ENCODE peak calls at places on chromosomes 1 and 21, in ten cellular contexts. A is transverse colon, M is tibial nerve, R is suprapubic skin, U is A549, I is K562, G is esophagus muscularis mucosa, D is SK-N-SH, Q is H1, J is stomach. P is an unnamed sample.

GRCh38 chr1:14039894-14040430 is 340.0 kb downstream of the PRDM2 start:
- DNase-seq in A (no peak), M (no peak), R (no peak), U (no peak), I (no peak), G (no peak), D (no peak), Q (no peak), J (no peak), P (no peak)

GRCh38 chr1:6465461-6466005 is 440 bp downstream of the TNFRSF25 start:
- DNase-seq in A (no peak), M (no peak), R (no peak), U (no peak), I (no peak), G (no peak), D (no peak), Q (peak; percentile 61), J (no peak), P (no peak)

GRCh38 chr1:166869318-166870099 is 6.6 kb downstream of the TADA1 start:
- DNase-seq in A (no peak), M (no peak), R (no peak), U (no peak), I (no peak), G (peak; percentile 2), D (no peak), Q (no peak), J (no peak), P (no peak)

GRCh38 chr21:43284700-43285099 is 115.9 kb downstream of the CRYAA start:
- DNase-seq in A (no peak), M (no peak), R (no peak), U (no peak), I (no peak), G (no peak), D (no peak), Q (no peak), J (no peak), P (no peak)

GRCh38 chr1:229180161-229180560 is 90.8 kb upstream of the RAB4A start:
- DNase-seq in A (no peak), M (no peak), R (no peak), U (no peak), I (no peak), G (no peak), D (no peak), Q (no peak), J (no peak), P (no peak)

GRCh38 chr1:219732814-219733491 is 120.0 kb upstream of the ZC3H11B start:
- DNase-seq in A (no peak), M (no peak), R (no peak), U (no peak), I (no peak), G (no peak), D (no peak), Q (no peak), J (no peak), P (no peak)

GRCh38 chr1:180027949-180028445 is 73.4 kb downstream of the CEP350 start:
- DNase-seq in A (no peak), M (no peak), R (no peak), U (no peak), I (no peak), G (no peak), D (no peak), Q (no peak), J (no peak), P (no peak)

GRCh38 chr1:211529453-211529852 is 37.5 kb upstream of the RD3 start:
- DNase-seq in A (no peak), M (no peak), R (no peak), U (no peak), I (no peak), G (no peak), D (no peak), Q (no peak), J (no peak), P (no peak)

GRCh38 chr1:226474443-226475111 is 66.7 kb upstream of the PARP1 start:
- DNase-seq in A (no peak), M (no peak), R (no peak), U (no peak), I (no peak), G (no peak), D (no peak), Q (no peak), J (no peak), P (no peak)

GRCh38 chr1:41102208-41102607 is 80.7 kb upstream of the SLFNL1 start:
- DNase-seq in A (peak; percentile 90), M (peak; percentile 84), R (peak; percentile 90), U (peak; percentile 29), I (no peak), G (peak; percentile 97), D (peak; percentile 56), Q (no peak), J (peak; percentile 89), P (peak; percentile 95)

GRCh38 chr1:50570064-50570463 is 146.8 kb upstream of the DMRTA2 start:
- DNase-seq in A (no peak), M (no peak), R (no peak), U (peak; percentile 2), I (no peak), G (no peak), D (no peak), Q (no peak), J (no peak), P (no peak)

GRCh38 chr1:241615043-241615974 is 24.9 kb downstream of the CHML start:
- DNase-seq in A (peak; percentile 35), M (no peak), R (no peak), U (peak; percentile 90), I (no peak), G (no peak), D (no peak), Q (no peak), J (peak; percentile 38), P (no peak)

GRCh38 chr1:113205980-113206766 is 133.2 kb downstream of the LRIG2 start:
- DNase-seq in A (no peak), M (no peak), R (no peak), U (peak; percentile 35), I (no peak), G (no peak), D (no peak), Q (no peak), J (no peak), P (no peak)

GRCh38 chr1:212791261-212791675 is 309 bp downstream of the NSL1 start:
- DNase-seq in A (no peak), M (peak; percentile 14), R (no peak), U (peak; percentile 81), I (no peak), G (peak; percentile 93), D (no peak), Q (no peak), J (no peak), P (no peak)
- TF ChIP-seq EP300 in A (no peak), M (no peak), R (no peak), U (no peak), I (no peak), G (no peak), D (no peak), Q (no peak), J (no peak), P (no peak)

GRCh38 chr1:152108899-152109222 is 6.4 kb downstream of the TCHH start:
- DNase-seq in A (no peak), M (no peak), R (no peak), U (peak; percentile 28), I (no peak), G (no peak), D (no peak), Q (peak; percentile 46), J (no peak), P (no peak)
- H3K4me3 ChIP-seq in A (no peak overlapping the region), M (peak overlapping the region; percentile 0), R (peak overlapping the region; percentile 52), U (peak overlapping the region; percentile 49), I (no peak overlapping the region), G (peak overlapping the region; percentile 54), D (no peak overlapping the region), Q (no peak overlapping the region), J (peak overlapping the region; percentile 42), P (no peak overlapping the region)

GRCh38 chr1:2571348-2571747 is 15.2 kb downstream of the TNFRSF14 start:
- DNase-seq in A (no peak), M (no peak), R (no peak), U (no peak), I (no peak), G (no peak), D (no peak), Q (no peak), J (no peak), P (no peak)

GRCh38 chr1:2575801-2576663 is 10.5 kb upstream of the PRXL2B start:
- DNase-seq in A (peak; percentile 94), M (no peak), R (no peak), U (peak; percentile 18), I (no peak), G (no peak), D (no peak), Q (no peak), J (peak; percentile 85), P (peak; percentile 9)

GRCh38 chr1:2573250-2573649 is 13.3 kb upstream of the PRXL2B start:
- DNase-seq in A (no peak), M (no peak), R (no peak), U (no peak), I (no peak), G (no peak), D (no peak), Q (no peak), J (no peak), P (no peak)

GRCh38 chr1:2570261-2570794 is 14.2 kb downstream of the TNFRSF14 start:
- DNase-seq in A (no peak), M (no peak), R (no peak), U (no peak), I (no peak), G (no peak), D (no peak), Q (no peak), J (no peak), P (peak; percentile 10)

GRCh38 chr1:2574350-2574749 is 12.2 kb upstream of the PRXL2B start:
- DNase-seq in A (no peak), M (no peak), R (no peak), U (no peak), I (no peak), G (no peak), D (no peak), Q (no peak), J (no peak), P (no peak)
- H3K27ac ChIP-seq in A (no peak overlapping the region), M (no peak overlapping the region), R (no peak overlapping the region), U (no peak overlapping the region), I (no peak overlapping the region), G (no peak overlapping the region), D (no peak overlapping the region), Q (no peak overlapping the region), J (no peak overlapping the region), P (no peak overlapping the region)

GRCh38 chr1:78645728-78646127 is 3.9 kb upstream of the IFI44 start:
- DNase-seq in A (no peak), M (no peak), R (no peak), U (no peak), I (no peak), G (no peak), D (no peak), Q (no peak), J (no peak), P (no peak)
- TF ChIP-seq EP300 in A (no peak), M (no peak), R (no peak), U (no peak), I (no peak), G (no peak), D (no peak), Q (no peak), J (no peak), P (no peak)

P was measured in ovary.